ENCODE peak calls at places on chromosomes 2 and 18, in five cellular contexts. One of them, this sample, is unnamed.

GRCh38 chr2:129929321-129930290 is 49.9 kb upstream of the RAB6C start:
- DNase-seq in stomach: no peak
- DNase-seq in adrenal gland: no peak
- DNase-seq in Panc1: no peak
- DNase-seq in heart left ventricle: peak; percentile 22
- DNase-seq in this sample: peak; percentile 45

GRCh38 chr2:135424849-135425248 is 106.2 kb downstream of the ZRANB3 start:
- DNase-seq in heart left ventricle: no peak
- DNase-seq in adrenal gland: no peak
- DNase-seq in Panc1: no peak
- DNase-seq in stomach: no peak
- DNase-seq in this sample: no peak

GRCh38 chr18:41721103-41721502 is 233.9 kb upstream of the PIK3C3 start:
- DNase-seq in adrenal gland: no peak
- DNase-seq in Panc1: no peak
- DNase-seq in stomach: no peak
- DNase-seq in heart left ventricle: no peak
- DNase-seq in this sample: no peak

GRCh38 chr2:240994161-240994896 is 4.1 kb upstream of the SNED1 start:
- DNase-seq in heart left ventricle: no peak
- DNase-seq in stomach: no peak
- DNase-seq in Panc1: no peak
- DNase-seq in adrenal gland: peak; percentile 69
- DNase-seq in this sample: no peak

GRCh38 chr2:60972889-60973656 is 44.4 kb upstream of the PEX13 start:
- DNase-seq in stomach: no peak
- DNase-seq in heart left ventricle: no peak
- DNase-seq in Panc1: no peak
- DNase-seq in adrenal gland: no peak
- DNase-seq in this sample: no peak

GRCh38 chr2:26456701-26457224 is 21.2 kb downstream of the OTOF start:
- DNase-seq in adrenal gland: no peak
- DNase-seq in heart left ventricle: no peak
- DNase-seq in Panc1: no peak
- DNase-seq in stomach: peak; percentile 61
- DNase-seq in this sample: no peak

GRCh38 chr2:141957321-141957720 is 173.5 kb downstream of the LRP1B start:
- DNase-seq in heart left ventricle: no peak
- DNase-seq in Panc1: no peak
- DNase-seq in stomach: no peak
- DNase-seq in adrenal gland: no peak
- DNase-seq in this sample: no peak

GRCh38 chr2:70133521-70134348 is 46.5 kb downstream of the PCBP1 start:
- DNase-seq in adrenal gland: peak; percentile 41
- DNase-seq in Panc1: no peak
- DNase-seq in heart left ventricle: no peak
- DNase-seq in stomach: no peak
- DNase-seq in this sample: no peak

GRCh38 chr18:12258719-12259705 is 4.9 kb downstream of the CIDEA start:
- DNase-seq in heart left ventricle: no peak
- DNase-seq in Panc1: no peak
- DNase-seq in stomach: no peak
- DNase-seq in adrenal gland: no peak
- DNase-seq in this sample: no peak

GRCh38 chr18:42583197-42583776 is 532.2 kb downstream of the RIT2 start:
- DNase-seq in Panc1: no peak
- DNase-seq in adrenal gland: no peak
- DNase-seq in stomach: no peak
- DNase-seq in heart left ventricle: no peak
- DNase-seq in this sample: no peak

GRCh38 chr2:207503234-207503633 is 26.5 kb upstream of the CREB1 start:
- DNase-seq in stomach: no peak
- DNase-seq in adrenal gland: peak; percentile 16
- DNase-seq in heart left ventricle: peak; percentile 59
- DNase-seq in Panc1: no peak
- DNase-seq in this sample: no peak

GRCh38 chr2:219870023-219870422 is 242.6 kb downstream of the SLC4A3 start:
- DNase-seq in Panc1: no peak
- DNase-seq in stomach: no peak
- DNase-seq in heart left ventricle: no peak
- DNase-seq in adrenal gland: no peak
- DNase-seq in this sample: no peak

GRCh38 chr2:33135645-33136044 is 188.9 kb downstream of the LTBP1 start:
- DNase-seq in heart left ventricle: no peak
- DNase-seq in adrenal gland: no peak
- DNase-seq in Panc1: no peak
- DNase-seq in stomach: no peak
- DNase-seq in this sample: no peak

GRCh38 chr2:170369894-170370293 is 191.9 kb downstream of the MYO3B start:
- DNase-seq in heart left ventricle: no peak
- DNase-seq in stomach: no peak
- DNase-seq in Panc1: no peak
- DNase-seq in adrenal gland: no peak
- DNase-seq in this sample: no peak

GRCh38 chr2:27162151-27163121 is 13.6 kb downstream of the TCF23 start:
- DNase-seq in Panc1: no peak
- DNase-seq in heart left ventricle: no peak
- DNase-seq in adrenal gland: no peak
- DNase-seq in stomach: no peak
- DNase-seq in this sample: no peak

GRCh38 chr2:178271629-178272333 is 77.5 kb downstream of the OSBPL6 start:
- DNase-seq in stomach: no peak
- DNase-seq in adrenal gland: peak; percentile 33
- DNase-seq in Panc1: no peak
- DNase-seq in heart left ventricle: peak; percentile 84
- DNase-seq in this sample: no peak

GRCh38 chr2:176156959-176157498 is at the start of gene HOXD3:
- DNase-seq in stomach: no peak
- DNase-seq in Panc1: no peak
- DNase-seq in heart left ventricle: no peak
- DNase-seq in adrenal gland: no peak
- DNase-seq in this sample: no peak

GRCh38 chr2:176152350-176153181 is 1.2 kb downstream of the HOXD4 start:
- DNase-seq in adrenal gland: no peak
- DNase-seq in stomach: peak; percentile 17
- DNase-seq in heart left ventricle: no peak
- DNase-seq in Panc1: no peak
- DNase-seq in this sample: no peak

GRCh38 chr2:176156301-176156958 is 677 bp upstream of the HOXD3 start:
- DNase-seq in Panc1: no peak
- DNase-seq in adrenal gland: no peak
- DNase-seq in heart left ventricle: no peak
- DNase-seq in stomach: no peak
- DNase-seq in this sample: no peak

GRCh38 chr2:176155341-176156044 is 1.6 kb upstream of the HOXD3 start:
- DNase-seq in stomach: no peak
- DNase-seq in adrenal gland: no peak
- DNase-seq in Panc1: no peak
- DNase-seq in heart left ventricle: no peak
- DNase-seq in this sample: no peak

GRCh38 chr2:176154853-176155252 is 2.3 kb upstream of the HOXD3 start:
- DNase-seq in Panc1: no peak
- DNase-seq in stomach: no peak
- DNase-seq in adrenal gland: no peak
- DNase-seq in heart left ventricle: no peak
- DNase-seq in this sample: no peak
- H3K27me3 ChIP-seq in Panc1: peaks cover 2% of the 10 kb centered on the region
- H3K27me3 ChIP-seq in stomach: peaks cover 100% of the 10 kb centered on the region
- H3K27me3 ChIP-seq in adrenal gland: no peaks in the 10 kb centered on the region
- H3K27me3 ChIP-seq in heart left ventricle: peaks cover 74% of the 10 kb centered on the region
- H3K27me3 ChIP-seq in this sample: peaks cover 53% of the 10 kb centered on the region

GRCh38 chr2:17879137-17879912 is 858 bp downstream of the KCNS3 start:
- DNase-seq in stomach: peak; percentile 75
- DNase-seq in heart left ventricle: peak; percentile 74
- DNase-seq in Panc1: no peak
- DNase-seq in adrenal gland: peak; percentile 64
- DNase-seq in this sample: no peak

GRCh38 chr2:17877811-17878221 is 651 bp upstream of the KCNS3 start:
- DNase-seq in Panc1: no peak
- DNase-seq in adrenal gland: no peak
- DNase-seq in heart left ventricle: peak; percentile 15
- DNase-seq in stomach: no peak
- DNase-seq in this sample: no peak

GRCh38 chr2:17878222-17879136 is at the start of gene KCNS3:
- DNase-seq in stomach: peak; percentile 60
- DNase-seq in adrenal gland: peak; percentile 55
- DNase-seq in heart left ventricle: peak; percentile 48
- DNase-seq in Panc1: no peak
- DNase-seq in this sample: no peak

GRCh38 chr2:17876590-17876989 is 1.9 kb upstream of the KCNS3 start:
- DNase-seq in stomach: no peak
- DNase-seq in heart left ventricle: no peak
- DNase-seq in adrenal gland: no peak
- DNase-seq in Panc1: no peak
- DNase-seq in this sample: no peak

GRCh38 chr2:17879913-17880274 is 1.4 kb downstream of the KCNS3 start:
- DNase-seq in heart left ventricle: no peak
- DNase-seq in Panc1: no peak
- DNase-seq in adrenal gland: no peak
- DNase-seq in stomach: no peak
- DNase-seq in this sample: no peak
- H3K27me3 ChIP-seq in heart left ventricle: no peaks in the 10 kb centered on the region
- H3K27me3 ChIP-seq in Panc1: peaks cover 21% of the 10 kb centered on the region
- H3K27me3 ChIP-seq in adrenal gland: peaks cover 13% of the 10 kb centered on the region
- H3K27me3 ChIP-seq in stomach: peaks cover 44% of the 10 kb centered on the region
- H3K27me3 ChIP-seq in this sample: peaks cover 18% of the 10 kb centered on the region

DNA sequence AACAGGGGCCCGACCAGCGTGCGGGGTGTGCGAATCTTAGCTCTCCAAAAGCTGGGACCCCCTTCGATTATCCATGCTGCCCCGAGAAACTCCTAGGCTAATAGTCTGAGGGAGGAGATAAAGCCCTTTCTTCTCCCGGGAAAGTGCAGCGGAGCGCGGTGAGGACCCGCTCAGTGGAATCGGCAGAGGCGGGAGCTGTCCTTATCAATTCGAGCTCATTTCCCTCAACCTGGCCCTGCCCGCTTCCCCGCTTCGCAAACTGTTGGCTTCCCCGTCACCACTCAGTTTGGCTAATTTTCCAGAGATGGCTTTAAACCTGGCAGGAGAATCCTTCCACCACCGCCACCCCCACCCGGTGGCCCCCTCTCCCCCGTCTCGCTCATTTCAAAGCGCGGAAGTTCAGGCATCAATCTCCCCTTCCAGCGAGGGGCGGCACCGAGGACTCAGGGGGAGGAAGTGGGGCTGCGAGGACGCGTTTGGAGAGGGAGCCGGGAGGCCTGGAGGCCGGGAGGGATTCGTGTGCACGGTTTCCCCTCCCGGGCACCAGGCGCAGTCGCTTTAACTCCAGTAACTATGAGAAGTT is 1.6 kb downstream of the KLHL14 start:
- DNase-seq in adrenal gland: no peak
- DNase-seq in stomach: no peak
- DNase-seq in heart left ventricle: no peak
- DNase-seq in Panc1: no peak
- DNase-seq in this sample: no peak
- H3K27me3 ChIP-seq in adrenal gland: peaks cover 20% of the 10 kb centered on the region
- H3K27me3 ChIP-seq in stomach: peaks cover 61% of the 10 kb centered on the region
- H3K27me3 ChIP-seq in heart left ventricle: peaks cover 36% of the 10 kb centered on the region
- H3K27me3 ChIP-seq in Panc1: no peaks in the 10 kb centered on the region
- H3K27me3 ChIP-seq in this sample: peaks cover 4% of the 10 kb centered on the region

DNA sequence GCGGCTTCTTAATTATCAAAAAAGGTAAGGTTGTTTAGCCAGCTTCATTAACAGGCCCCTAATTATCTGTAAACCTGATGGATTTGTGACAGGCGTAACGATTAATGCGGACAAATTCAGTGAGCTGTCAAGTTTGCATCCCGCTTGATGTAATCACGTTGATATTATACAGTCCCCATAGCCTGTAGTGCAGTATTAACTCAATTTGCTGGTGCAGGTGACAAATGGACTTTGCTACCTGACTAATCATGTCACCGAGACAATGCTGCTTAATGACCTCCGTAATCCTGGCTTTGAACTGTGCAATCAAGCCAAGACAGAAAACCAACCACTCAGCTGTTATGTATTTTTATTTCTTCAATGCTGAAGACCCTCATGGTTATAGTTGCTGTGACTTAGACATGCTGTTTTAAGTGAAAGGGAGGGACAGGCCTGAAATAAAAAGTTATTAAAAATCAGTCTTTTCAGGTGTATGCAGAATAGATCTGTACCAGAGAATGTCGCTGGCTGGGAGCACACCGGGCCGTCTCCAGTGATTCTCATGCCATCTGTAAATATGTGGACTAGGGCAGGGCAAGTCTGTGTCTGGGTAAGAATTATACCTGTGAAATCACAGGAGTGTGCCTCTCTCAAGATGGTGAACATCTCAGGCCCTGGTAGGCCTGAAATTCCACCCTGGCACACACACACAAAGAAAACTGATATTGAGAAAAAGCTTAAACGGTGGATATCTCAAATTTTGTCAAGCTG is 4.3 kb downstream of the TSHZ1 start:
- DNase-seq in adrenal gland: no peak
- DNase-seq in stomach: no peak
- DNase-seq in heart left ventricle: no peak
- DNase-seq in Panc1: no peak
- DNase-seq in this sample: no peak
- H3K27me3 ChIP-seq in adrenal gland: no peaks in the 10 kb centered on the region
- H3K27me3 ChIP-seq in stomach: no peaks in the 10 kb centered on the region
- H3K27me3 ChIP-seq in heart left ventricle: no peaks in the 10 kb centered on the region
- H3K27me3 ChIP-seq in Panc1: no peaks in the 10 kb centered on the region
- H3K27me3 ChIP-seq in this sample: no peaks in the 10 kb centered on the region

DNA sequence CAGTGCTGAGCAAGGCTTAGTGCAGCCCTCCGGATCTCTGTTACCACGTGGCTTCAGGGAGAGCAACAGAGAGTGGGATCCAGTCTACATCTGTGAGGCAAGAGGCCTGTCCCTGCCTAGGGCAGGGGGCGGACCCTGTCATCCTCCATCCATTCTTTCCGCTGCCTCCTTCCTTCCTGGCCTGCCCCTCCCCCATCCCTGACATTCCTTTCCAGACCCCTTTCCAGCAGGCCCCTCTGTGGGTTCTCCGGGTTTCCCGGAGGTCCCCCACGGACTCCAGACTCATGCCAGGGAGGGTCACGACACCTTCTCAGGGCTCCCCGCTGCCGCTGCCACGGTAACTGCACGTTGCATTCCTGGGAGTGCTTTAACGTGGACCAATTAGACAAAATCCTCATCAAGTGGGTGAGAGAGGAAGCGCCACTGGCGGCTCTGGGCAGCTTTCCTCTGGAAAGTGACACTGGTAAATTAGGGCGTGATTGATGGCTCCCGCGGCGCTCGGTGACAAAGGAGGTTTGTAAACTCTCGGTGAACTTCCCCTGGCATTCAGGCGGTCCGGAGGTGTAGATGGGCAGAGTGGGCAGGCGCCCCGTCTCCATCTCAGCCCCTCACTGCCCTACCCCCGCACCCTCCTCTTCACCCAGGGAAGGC is 11.4 kb downstream of the ATOH8 start:
- DNase-seq in adrenal gland: no peak
- DNase-seq in Panc1: no peak
- DNase-seq in heart left ventricle: no peak
- DNase-seq in stomach: no peak
- DNase-seq in this sample: no peak
- H3K27me3 ChIP-seq in adrenal gland: peaks cover 10% of the 10 kb centered on the region
- H3K27me3 ChIP-seq in Panc1: no peaks in the 10 kb centered on the region
- H3K27me3 ChIP-seq in heart left ventricle: no peaks in the 10 kb centered on the region
- H3K27me3 ChIP-seq in stomach: peaks cover 14% of the 10 kb centered on the region
- H3K27me3 ChIP-seq in this sample: no peaks in the 10 kb centered on the region